ENCODE peak calls at places on chromosome 1, in five cellular contexts. Y is H1, C is K562, R is GM12878, O is HepG2. Z is an unnamed sample.

GRCh38 chr1:42923367-42924248 is 35.1 kb downstream of the SLC2A1 start:
- DNase-seq in Y (no peak), R (no peak), C (no peak), O (no peak), Z (no peak)

GRCh38 chr1:229381234-229381633 is 38.4 kb upstream of the CCSAP start:
- DNase-seq in O (no peak), C (peak), Y (peak), R (no peak), Z (no peak)

GRCh38 chr1:3322440-3323020 is 131.9 kb upstream of the ARHGEF16 start:
- DNase-seq in R (no peak), C (no peak), Y (no peak), O (no peak), Z (no peak)

GRCh38 chr1:35171579-35171978 is 21.4 kb downstream of the SFPQ start:
- DNase-seq in O (no peak), C (no peak), R (no peak), Y (no peak), Z (no peak)

GRCh38 chr1:234842726-234843641 is 233.0 kb upstream of the IRF2BP2 start:
- DNase-seq in R (peak), Y (no peak), C (peak), O (no peak), Z (no peak)

GRCh38 chr1:55650449-55650848 is 435.3 kb upstream of the USP24 start:
- DNase-seq in R (no peak), C (no peak), Y (no peak), O (no peak), Z (no peak)

GRCh38 chr1:105894006-105894405 is 1162.5 kb upstream of the PRMT6 start:
- DNase-seq in O (no peak), R (no peak), C (no peak), Y (no peak), Z (no peak)

GRCh38 chr1:54581621-54582035 is 33.6 kb downstream of the ACOT11 start:
- DNase-seq in Y (no peak), C (no peak), R (no peak), O (peak), Z (peak)

GRCh38 chr1:209483691-209484090 is 99.8 kb upstream of the CAMK1G start:
- DNase-seq in O (no peak), R (no peak), C (no peak), Y (no peak), Z (no peak)

GRCh38 chr1:198125995-198126758 is 30.6 kb upstream of the NEK7 start:
- DNase-seq in Y (no peak), R (no peak), C (no peak), O (peak), Z (no peak)

DNA sequence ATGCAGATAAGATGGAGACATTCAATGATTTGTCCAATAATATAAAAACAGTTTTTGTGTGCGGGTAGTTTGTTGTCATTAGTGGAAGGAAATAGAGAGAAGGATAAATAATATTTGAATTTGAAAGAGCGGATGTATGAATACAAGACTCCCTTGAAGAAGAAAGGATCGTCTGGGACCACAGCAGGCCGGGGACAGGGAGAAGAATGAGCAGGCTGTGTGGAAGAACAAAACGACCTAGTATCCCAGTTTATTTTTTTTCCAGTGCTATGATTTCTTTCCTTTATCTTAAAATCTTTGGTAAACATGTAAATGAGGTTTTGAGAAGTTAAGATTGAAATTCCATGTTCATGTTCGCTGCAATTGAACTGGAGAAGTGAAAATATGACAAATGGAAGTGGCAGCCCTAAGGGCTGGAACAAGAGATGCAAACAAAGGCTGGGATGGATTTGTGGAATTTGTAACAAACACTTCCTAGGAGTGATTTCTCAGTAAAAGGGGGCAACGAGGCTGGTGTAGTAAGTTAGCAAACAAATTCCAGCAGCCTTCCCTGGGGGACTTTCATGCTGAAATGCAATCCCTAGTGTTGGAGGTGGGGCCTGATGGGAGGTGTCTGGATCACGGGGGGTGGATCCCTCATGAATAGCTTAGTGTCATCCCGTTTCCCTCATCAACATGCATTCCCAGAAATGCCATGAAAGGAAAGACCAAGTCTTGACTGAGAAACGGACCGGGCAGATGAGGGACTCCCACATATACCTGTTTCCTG is 10.2 kb upstream of the IFI16 start:
- DNase-seq in O (no peak), Y (peak), C (no peak), R (no peak), Z (no peak)
- TF ChIP-seq POLR2A in O (no peak), Y (no peak), C (no peak), R (no peak), Z (no peak)

GRCh38 chr1:33152685-33153432 is 29.0 kb downstream of the TRIM62 start:
- DNase-seq in R (no peak), C (no peak), O (peak), Y (peak), Z (no peak)
- TF ChIP-seq ATF3 in R (no peak), C (no peak), O (no peak), Y (no peak), Z (no peak)

GRCh38 chr1:210596641-210597040 is 267.9 kb downstream of the HHAT start:
- DNase-seq in O (no peak), C (no peak), Y (no peak), R (no peak), Z (no peak)
- TF ChIP-seq POLR2A in O (no peak), C (no peak), Y (no peak), R (no peak), Z (no peak)

GRCh38 chr1:53462213-53462612 is 3.0 kb downstream of the DMRTB1 start:
- DNase-seq in Y (no peak), O (no peak), R (no peak), C (no peak), Z (no peak)

GRCh38 chr1:53460211-53460634 is 1.0 kb downstream of the DMRTB1 start:
- DNase-seq in Y (no peak), O (no peak), R (no peak), C (peak), Z (no peak)

GRCh38 chr1:53461329-53462044 is 2.3 kb downstream of the DMRTB1 start:
- DNase-seq in O (no peak), Y (no peak), R (no peak), C (no peak), Z (no peak)

GRCh38 chr1:53459321-53460175 is at the start of gene DMRTB1:
- DNase-seq in O (no peak), C (no peak), Y (no peak), R (no peak), Z (no peak)

DNA sequence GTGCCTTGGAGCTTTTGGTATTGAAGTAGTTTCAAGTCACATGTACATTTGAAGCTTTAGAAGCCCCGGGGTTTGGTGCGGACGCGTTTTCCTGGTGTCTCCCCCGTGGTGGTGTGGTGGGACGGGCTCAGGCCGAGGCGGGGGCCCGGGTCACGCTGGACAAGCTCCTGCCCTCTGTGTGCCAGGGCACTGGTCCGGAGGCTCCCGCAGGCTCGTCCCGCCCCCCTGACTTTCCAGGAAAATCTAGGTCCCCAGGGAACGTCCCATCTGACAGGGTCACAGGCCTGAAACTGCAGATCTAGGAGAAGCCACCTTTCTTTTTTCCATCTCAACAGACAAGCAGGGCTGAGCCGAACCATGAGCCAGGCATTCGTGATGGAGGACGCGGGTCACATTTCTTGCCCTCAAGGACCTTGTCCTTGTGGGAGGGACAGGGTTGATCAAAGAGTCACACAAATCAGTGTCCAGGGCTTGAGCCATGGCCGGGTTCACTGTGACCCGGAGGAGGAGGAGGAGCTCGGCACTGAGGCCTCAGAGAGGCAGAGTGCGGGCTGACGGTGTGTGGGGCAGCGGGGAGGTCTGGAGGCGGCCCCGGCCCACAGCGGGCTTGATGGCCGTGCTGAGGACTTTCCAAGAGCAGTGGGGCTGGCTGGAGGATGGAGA is 1.6 kb downstream of the DMRTB1 start:
- DNase-seq in Y (no peak), C (no peak), R (no peak), O (peak), Z (no peak)
- TF ChIP-seq ATF3 in Y (no peak), C (no peak), R (no peak), O (no peak), Z (no peak)

GRCh38 chr1:100246738-100247137 is 2.9 kb downstream of the DBT start:
- DNase-seq in R (no peak), C (peak), O (no peak), Y (no peak), Z (no peak)

GRCh38 chr1:100250807-100251206 is 1.2 kb upstream of the DBT start:
- DNase-seq in O (no peak), Y (no peak), C (no peak), R (no peak), Z (no peak)

GRCh38 chr1:100250264-100250663 is 630 bp upstream of the DBT start:
- DNase-seq in O (no peak), C (no peak), Y (no peak), R (no peak), Z (no peak)

GRCh38 chr1:100249155-100249536 is 488 bp downstream of the DBT start:
- DNase-seq in R (no peak), O (no peak), C (peak), Y (no peak), Z (no peak)

DNA sequence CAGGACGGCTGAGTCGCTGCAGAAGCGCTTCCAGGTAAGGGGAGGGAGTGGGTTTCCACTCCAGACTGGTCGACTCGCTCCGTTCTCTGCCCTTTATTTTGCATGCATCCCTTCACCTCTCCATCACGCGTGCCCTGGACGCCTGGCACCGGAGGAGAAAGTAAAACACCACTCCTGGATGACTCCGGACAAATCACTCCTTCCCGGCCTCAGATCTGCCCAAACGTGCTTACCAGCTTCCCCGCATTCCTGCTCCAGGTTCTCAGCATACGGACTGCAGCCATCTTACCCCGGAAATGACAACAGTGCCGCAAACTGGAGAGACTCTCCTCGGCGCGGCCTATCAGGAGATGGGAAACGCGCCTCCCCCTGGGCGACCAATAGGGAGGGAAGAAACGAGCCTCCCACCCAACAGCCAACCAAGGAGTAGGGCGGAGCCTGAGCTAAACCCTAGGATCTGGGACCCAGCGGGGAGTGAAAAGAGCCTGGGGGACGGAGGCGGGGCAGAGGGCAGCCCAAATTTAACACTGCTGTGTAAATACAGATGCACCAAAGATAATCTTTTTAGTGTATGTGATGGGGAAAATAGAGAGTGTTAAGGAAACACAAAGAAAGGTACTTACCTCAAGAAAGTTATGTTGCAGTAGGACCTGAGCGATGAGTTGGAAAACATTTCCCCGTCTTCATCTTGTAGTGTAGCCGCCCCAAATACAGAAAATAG is at the start of gene DBT:
- DNase-seq in Y (peak), C (peak), R (peak), O (peak), Z (peak)
- TF ChIP-seq POLR2A in Y (peak), C (peak), R (peak), O (peak), Z (peak)

GRCh38 chr1:206715552-206716518 is 31.1 kb downstream of the MAPKAPK2 start:
- DNase-seq in R (no peak), C (no peak), Y (no peak), O (no peak), Z (no peak)

GRCh38 chr1:206713910-206714312 is 29.2 kb downstream of the MAPKAPK2 start:
- DNase-seq in Y (no peak), O (no peak), C (peak), R (no peak), Z (no peak)

GRCh38 chr1:206715120-206715519 is 30.4 kb downstream of the MAPKAPK2 start:
- DNase-seq in O (no peak), Y (no peak), C (no peak), R (no peak), Z (no peak)

GRCh38 chr1:206713070-206713469 is 28.4 kb downstream of the MAPKAPK2 start:
- DNase-seq in O (no peak), R (no peak), Y (no peak), C (no peak), Z (no peak)

GRCh38 chr1:206714331-206715058 is 29.8 kb downstream of the MAPKAPK2 start:
- DNase-seq in Y (no peak), C (no peak), R (no peak), O (no peak), Z (no peak)
- TF ChIP-seq ATF3 in Y (no peak), C (no peak), R (no peak), O (no peak), Z (no peak)

GRCh38 chr1:159924025-159924790 is 1.1 kb downstream of the TAGLN2 start:
- DNase-seq in C (peak), R (no peak), O (peak), Y (no peak), Z (peak)
- TF ChIP-seq POLR2A in C (peak), R (peak), O (no peak), Y (no peak), Z (no peak)

GRCh38 chr1:62093261-62093660 is 101.4 kb upstream of the L1TD1 start:
- DNase-seq in Y (no peak), R (no peak), O (no peak), C (no peak), Z (no peak)
- TF ChIP-seq ATF3 in Y (no peak), R (no peak), O (no peak), C (no peak), Z (no peak)

Z was measured in HCT116.